ENCODE peak calls at places on chromosomes 5 and 9, in four cellular contexts. W, R, G and I are unnamed samples. For H4K20me1, the result is how much of the 10 kb centered on the place peaks cover.

GRCh38 chr9:91047993-91048607 is 246.5 kb downstream of the SYK start:
- DNase-seq in W (peak), R (no peak), G (no peak), I (no peak)

GRCh38 chr5:134174841-134175839 is 1.6 kb downstream of the SKP1 start:
- DNase-seq in W (peak), R (peak), G (no peak), I (peak)

GRCh38 chr9:129509508-129509907 is 111.4 kb downstream of the C9orf50 start:
- DNase-seq in W (peak), R (no peak), G (no peak), I (no peak)

GRCh38 chr9:86801246-86801645 is 146.1 kb downstream of the GAS1 start:
- DNase-seq in W (peak), R (peak), G (no peak), I (no peak)

GRCh38 chr9:130872912-130873503 is 23.6 kb downstream of the QRFP start:
- DNase-seq in W (no peak), R (no peak), G (no peak), I (no peak)

GRCh38 chr5:132102944-132103343 is 29.4 kb downstream of the CSF2 start:
- DNase-seq in W (no peak), R (no peak), G (no peak), I (no peak)

GRCh38 chr9:110753734-110754231 is 85.2 kb downstream of the MUSK start:
- DNase-seq in W (peak), R (no peak), G (no peak), I (no peak)

GRCh38 chr9:129785866-129786265 is 17.1 kb upstream of the TOR1B start:
- DNase-seq in W (no peak), R (no peak), G (no peak), I (no peak)

GRCh38 chr9:123005964-123006363 is 27.5 kb upstream of the GPR21 start:
- DNase-seq in W (no peak), R (no peak), G (no peak), I (no peak)

GRCh38 chr5:57171818-57172465 is 1.9 kb upstream of the GPBP1 start:
- DNase-seq in W (peak), R (no peak), G (no peak), I (peak)

GRCh38 chr5:60516688-60517087 is 183.3 kb downstream of the DEPDC1B start:
- DNase-seq in W (no peak), R (peak), G (no peak), I (no peak)

GRCh38 chr5:37506241-37506640 is 127.1 kb downstream of the WDR70 start:
- DNase-seq in W (no peak), R (no peak), G (peak), I (no peak)

GRCh38 chr9:128419061-128419925 is 1.4 kb upstream of the CERCAM start:
- DNase-seq in W (peak), R (no peak), G (no peak), I (no peak)

GRCh38 chr5:36199620-36200019 is 42.1 kb downstream of the NADK2 start:
- DNase-seq in W (no peak), R (no peak), G (no peak), I (no peak)

GRCh38 chr9:136944094-136944518 is 432 bp downstream of the FBXW5 start:
- DNase-seq in W (peak), R (no peak), G (no peak), I (no peak)

GRCh38 chr5:1315018-1315708 is 20.3 kb upstream of the TERT start:
- DNase-seq in W (no peak), R (no peak), G (no peak), I (no peak)

GRCh38 chr5:59300930-59301329 is 592.6 kb downstream of the PDE4D start:
- DNase-seq in W (no peak), R (no peak), G (no peak), I (no peak)

GRCh38 chr5:137794863-137795262 is 40.7 kb upstream of the HNRNPA0 start:
- DNase-seq in W (no peak), R (peak), G (no peak), I (no peak)

GRCh38 chr9:114539718-114540410 is 34.6 kb upstream of the WHRN start:
- DNase-seq in W (no peak), R (peak), G (no peak), I (peak)

GRCh38 chr5:167217097-167217743 is 1074.2 kb upstream of the WWC1 start:
- DNase-seq in W (peak), R (peak), G (no peak), I (no peak)

GRCh38 chr9:34994429-34995287 is 5.1 kb downstream of the DNAJB5 start:
- DNase-seq in W (peak), R (peak), G (peak), I (no peak)

GRCh38 chr5:10315824-10316509 is 8.3 kb upstream of the CMBL start:
- DNase-seq in W (no peak), R (peak), G (no peak), I (no peak)

GRCh38 chr5:64746446-64746845 is 22.0 kb downstream of the SREK1IP1 start:
- DNase-seq in W (no peak), R (no peak), G (no peak), I (no peak)

GRCh38 chr5:7902201-7902600 is 33.3 kb downstream of the MTRR start:
- DNase-seq in W (no peak), R (no peak), G (no peak), I (no peak)

GRCh38 chr5:93572101-93572772 is 8.8 kb downstream of the NR2F1-AS1 start:
- DNase-seq in W (no peak), R (peak), G (no peak), I (no peak)

GRCh38 chr5:121497176-121497575 is 354.5 kb upstream of the FTMT start:
- DNase-seq in W (no peak), R (no peak), G (no peak), I (no peak)

GRCh38 chr5:10857333-10857723 is 96.3 kb upstream of the DAP start:
- DNase-seq in W (no peak), R (no peak), G (no peak), I (no peak)

GRCh38 chr5:127757576-127757975 is 54.4 kb downstream of the CCDC192 start:
- DNase-seq in W (peak), R (peak), G (peak), I (no peak)

GRCh38 chr9:71393011-71393410 is 271.6 kb upstream of the TRPM3 start:
- DNase-seq in W (no peak), R (no peak), G (no peak), I (no peak)

GRCh38 chr5:35854248-35854647 is 2.4 kb upstream of the IL7R start:
- DNase-seq in W (no peak), R (no peak), G (no peak), I (no peak)

GRCh38 chr5:179801304-179802206 is 5.1 kb downstream of the MGAT4B start:
- DNase-seq in W (peak), R (peak), G (no peak), I (no peak)

GRCh38 chr5:180127682-180128670 is 56.4 kb upstream of the RNF130 start:
- DNase-seq in W (no peak), R (no peak), G (no peak), I (no peak)

GRCh38 chr9:135147473-135147805 is 60.0 kb downstream of the OLFM1 start:
- DNase-seq in W (no peak), R (no peak), G (no peak), I (no peak)

GRCh38 chr5:17185776-17186175 is 31.7 kb upstream of the BASP1 start:
- DNase-seq in W (peak), R (no peak), G (no peak), I (no peak)

GRCh38 chr9:4490705-4491620 is 695 bp downstream of the SLC1A1 start:
- DNase-seq in W (peak), R (peak), G (no peak), I (no peak)

GRCh38 chr9:132595319-132595718 is 12.9 kb downstream of the BARHL1 start:
- DNase-seq in W (no peak), R (no peak), G (no peak), I (no peak)
- H4K20me1 ChIP-seq in W (under half), R (under half), G (under half), I (under half)

DNA sequence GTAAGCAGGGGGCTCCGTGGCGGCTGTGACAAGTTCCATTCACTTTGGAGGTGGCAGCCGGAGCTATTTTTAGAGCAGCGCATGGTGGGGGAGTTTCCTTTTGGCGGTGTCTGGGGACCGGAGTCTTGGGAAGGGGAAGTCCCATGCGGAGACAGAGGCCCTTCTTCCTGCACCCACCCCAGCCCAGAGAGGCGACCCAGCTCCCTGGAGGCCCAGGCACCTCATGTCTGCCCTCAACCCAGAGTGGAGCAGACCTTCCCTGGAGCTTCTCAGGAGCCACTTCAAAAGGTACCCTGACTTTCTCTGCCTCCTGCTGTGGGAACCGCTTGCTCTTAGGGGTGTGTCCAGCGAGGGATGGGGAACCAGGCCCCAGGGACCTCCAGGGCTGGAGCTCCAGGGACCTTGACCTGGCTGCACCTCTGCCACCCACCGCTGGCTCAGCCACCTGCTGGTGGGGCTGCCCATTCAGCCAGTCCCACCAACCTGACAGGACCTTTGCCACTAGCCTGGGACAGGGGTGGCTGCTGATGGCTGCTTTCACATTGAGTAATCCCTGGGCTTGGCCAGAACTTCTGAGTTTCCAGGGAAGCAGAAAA is 34.1 kb downstream of the NEK6 start:
- DNase-seq in W (no peak), R (no peak), G (no peak), I (no peak)
- H3K27ac ChIP-seq in W (peak), R (no peak), G (no peak), I (no peak)

GRCh38 chr9:121703014-121703734 is 51.7 kb downstream of the DAB2IP start:
- DNase-seq in W (no peak), R (peak), G (no peak), I (no peak)
- H4K20me1 ChIP-seq in W (under half), R (under half), G (under half), I (under half)

GRCh38 chr9:98247826-98248657 is 7.4 kb downstream of the TBC1D2 start:
- DNase-seq in W (no peak), R (no peak), G (no peak), I (no peak)

GRCh38 chr9:98251554-98251953 is 3.9 kb downstream of the TBC1D2 start:
- DNase-seq in W (peak), R (no peak), G (peak), I (no peak)

GRCh38 chr9:98248737-98249474 is 6.5 kb downstream of the TBC1D2 start:
- DNase-seq in W (peak), R (no peak), G (no peak), I (no peak)

GRCh38 chr9:98253563-98253962 is 1.9 kb downstream of the TBC1D2 start:
- DNase-seq in W (no peak), R (no peak), G (no peak), I (no peak)

GRCh38 chr9:98249774-98250173 is 5.7 kb downstream of the TBC1D2 start:
- DNase-seq in W (no peak), R (no peak), G (no peak), I (no peak)
- H3K27ac ChIP-seq in W (no peak), R (no peak), G (peak), I (no peak)

DNA sequence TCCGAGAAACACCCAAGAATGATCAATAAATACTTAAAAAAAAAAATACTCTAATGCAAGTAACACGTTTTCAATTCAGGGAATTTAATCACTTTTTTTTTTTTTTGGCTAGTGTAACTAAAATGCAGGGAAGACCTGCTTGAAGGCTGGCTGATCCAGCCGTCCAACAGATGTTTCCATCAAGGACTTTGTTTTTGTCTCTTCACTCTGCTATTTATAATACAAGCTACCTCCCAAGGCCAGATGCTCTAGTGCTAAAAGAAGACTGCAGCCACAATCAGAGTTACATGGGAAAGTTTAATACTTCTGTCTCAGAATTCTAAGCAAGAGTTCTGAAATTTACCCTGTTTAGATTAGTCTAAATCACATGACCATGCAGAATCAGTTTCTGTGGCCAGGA is 14.5 kb downstream of the TBCA start:
- DNase-seq in W (no peak), R (no peak), G (no peak), I (no peak)
- H4K20me1 ChIP-seq in W (under half), R (under half), G (under half), I (under half)

GRCh38 chr5:56128166-56128565 is 105.0 kb downstream of the ANKRD55 start:
- DNase-seq in W (no peak), R (no peak), G (no peak), I (no peak)

GRCh38 chr5:56126487-56127179 is 106.5 kb downstream of the ANKRD55 start:
- DNase-seq in W (peak), R (no peak), G (no peak), I (no peak)

GRCh38 chr5:56123531-56124243 is 109.4 kb downstream of the ANKRD55 start:
- DNase-seq in W (peak), R (peak), G (peak), I (no peak)

GRCh38 chr5:56129288-56129687 is 103.8 kb downstream of the ANKRD55 start:
- DNase-seq in W (no peak), R (no peak), G (no peak), I (no peak)

GRCh38 chr5:56124885-56125250 is 108.3 kb downstream of the ANKRD55 start:
- DNase-seq in W (peak), R (no peak), G (no peak), I (no peak)
- H3K27ac ChIP-seq in W (peak), R (no peak), G (no peak), I (no peak)